ENCODE peak calls at places on chromosome 21, in ten cellular contexts. One of them, this sample, is unnamed.

GRCh38 chr21:38242036-38242435 is 14.8 kb upstream of the KCNJ15 start:
- DNase-seq in HFFc6: no peak
- DNase-seq in H7: no peak
- DNase-seq in osteocyte: no peak
- DNase-seq in K562: no peak
- DNase-seq in NCI-H510A treated with DMSO at 0.1 percent for 48 hours: no peak
- DNase-seq in WTC11: no peak
- DNase-seq in activated CD4-positive, alpha-beta T cell treated with anti-CD3 and anti-CD28 coated beads for 4 hours: no peak
- DNase-seq in type B pancreatic cell: no peak
- DNase-seq in stimulated activated CD4-positive, alpha-beta T cell treated with anti-CD3 and anti-CD28 coated beads, Interleukin-1b, Interleukin-23, amount 100 ng/mL, for 1 hour: no peak
- DNase-seq in this sample: no peak

GRCh38 chr21:39022901-39023693 is 160.2 kb downstream of the PSMG1 start:
- DNase-seq in HFFc6: no peak
- DNase-seq in H7: peak
- DNase-seq in osteocyte: no peak
- DNase-seq in K562: no peak
- DNase-seq in NCI-H510A treated with DMSO at 0.1 percent for 48 hours: no peak
- DNase-seq in WTC11: no peak
- DNase-seq in activated CD4-positive, alpha-beta T cell treated with anti-CD3 and anti-CD28 coated beads for 4 hours: no peak
- DNase-seq in type B pancreatic cell: no peak
- DNase-seq in stimulated activated CD4-positive, alpha-beta T cell treated with anti-CD3 and anti-CD28 coated beads, Interleukin-1b, Interleukin-23, amount 100 ng/mL, for 1 hour: no peak
- DNase-seq in this sample: peak

GRCh38 chr21:39387461-39388037 is 38.7 kb upstream of the HMGN1 start:
- DNase-seq in HFFc6: peak
- DNase-seq in H7: peak
- DNase-seq in osteocyte: peak
- DNase-seq in K562: peak
- DNase-seq in NCI-H510A treated with DMSO at 0.1 percent for 48 hours: peak
- DNase-seq in WTC11: peak
- DNase-seq in activated CD4-positive, alpha-beta T cell treated with anti-CD3 and anti-CD28 coated beads for 4 hours: peak
- DNase-seq in type B pancreatic cell: peak
- DNase-seq in stimulated activated CD4-positive, alpha-beta T cell treated with anti-CD3 and anti-CD28 coated beads, Interleukin-1b, Interleukin-23, amount 100 ng/mL, for 1 hour: peak
- DNase-seq in this sample: peak

GRCh38 chr21:39527067-39527595 is 75.4 kb downstream of the SH3BGR start:
- DNase-seq in HFFc6: no peak
- DNase-seq in H7: no peak
- DNase-seq in osteocyte: no peak
- DNase-seq in K562: no peak
- DNase-seq in NCI-H510A treated with DMSO at 0.1 percent for 48 hours: no peak
- DNase-seq in WTC11: no peak
- DNase-seq in activated CD4-positive, alpha-beta T cell treated with anti-CD3 and anti-CD28 coated beads for 4 hours: no peak
- DNase-seq in type B pancreatic cell: no peak
- DNase-seq in stimulated activated CD4-positive, alpha-beta T cell treated with anti-CD3 and anti-CD28 coated beads, Interleukin-1b, Interleukin-23, amount 100 ng/mL, for 1 hour: no peak
- DNase-seq in this sample: no peak

GRCh38 chr21:42798106-42798505 is 81.2 kb downstream of the WDR4 start:
- DNase-seq in HFFc6: no peak
- DNase-seq in H7: no peak
- DNase-seq in osteocyte: no peak
- DNase-seq in K562: no peak
- DNase-seq in NCI-H510A treated with DMSO at 0.1 percent for 48 hours: no peak
- DNase-seq in WTC11: no peak
- DNase-seq in activated CD4-positive, alpha-beta T cell treated with anti-CD3 and anti-CD28 coated beads for 4 hours: no peak
- DNase-seq in type B pancreatic cell: no peak
- DNase-seq in stimulated activated CD4-positive, alpha-beta T cell treated with anti-CD3 and anti-CD28 coated beads, Interleukin-1b, Interleukin-23, amount 100 ng/mL, for 1 hour: no peak
- DNase-seq in this sample: no peak

GRCh38 chr21:17513214-17514123 is 626 bp downstream of the CXADR start:
- DNase-seq in HFFc6: no peak
- DNase-seq in H7: peak
- DNase-seq in osteocyte: no peak
- DNase-seq in K562: peak
- DNase-seq in NCI-H510A treated with DMSO at 0.1 percent for 48 hours: peak
- DNase-seq in WTC11: peak
- DNase-seq in activated CD4-positive, alpha-beta T cell treated with anti-CD3 and anti-CD28 coated beads for 4 hours: peak
- DNase-seq in type B pancreatic cell: peak
- DNase-seq in stimulated activated CD4-positive, alpha-beta T cell treated with anti-CD3 and anti-CD28 coated beads, Interleukin-1b, Interleukin-23, amount 100 ng/mL, for 1 hour: no peak
- DNase-seq in this sample: peak

GRCh38 chr21:43938751-43939442 is 73.2 kb upstream of the TRAPPC10 start:
- DNase-seq in HFFc6: no peak
- DNase-seq in H7: peak
- DNase-seq in osteocyte: no peak
- DNase-seq in K562: peak
- DNase-seq in NCI-H510A treated with DMSO at 0.1 percent for 48 hours: peak
- DNase-seq in WTC11: peak
- DNase-seq in activated CD4-positive, alpha-beta T cell treated with anti-CD3 and anti-CD28 coated beads for 4 hours: peak
- DNase-seq in type B pancreatic cell: peak
- DNase-seq in stimulated activated CD4-positive, alpha-beta T cell treated with anti-CD3 and anti-CD28 coated beads, Interleukin-1b, Interleukin-23, amount 100 ng/mL, for 1 hour: peak
- DNase-seq in this sample: peak

GRCh38 chr21:18041012-18041411 is 203.6 kb upstream of the CHODL start:
- DNase-seq in HFFc6: no peak
- DNase-seq in H7: peak
- DNase-seq in osteocyte: no peak
- DNase-seq in K562: no peak
- DNase-seq in NCI-H510A treated with DMSO at 0.1 percent for 48 hours: no peak
- DNase-seq in WTC11: peak
- DNase-seq in activated CD4-positive, alpha-beta T cell treated with anti-CD3 and anti-CD28 coated beads for 4 hours: no peak
- DNase-seq in type B pancreatic cell: no peak
- DNase-seq in stimulated activated CD4-positive, alpha-beta T cell treated with anti-CD3 and anti-CD28 coated beads, Interleukin-1b, Interleukin-23, amount 100 ng/mL, for 1 hour: no peak
- DNase-seq in this sample: peak

GRCh38 chr21:34603002-34603709 is 11.8 kb downstream of the RCAN1 start:
- DNase-seq in HFFc6: peak
- DNase-seq in H7: peak
- DNase-seq in osteocyte: peak
- DNase-seq in K562: peak
- DNase-seq in NCI-H510A treated with DMSO at 0.1 percent for 48 hours: peak
- DNase-seq in WTC11: peak
- DNase-seq in activated CD4-positive, alpha-beta T cell treated with anti-CD3 and anti-CD28 coated beads for 4 hours: peak
- DNase-seq in type B pancreatic cell: peak
- DNase-seq in stimulated activated CD4-positive, alpha-beta T cell treated with anti-CD3 and anti-CD28 coated beads, Interleukin-1b, Interleukin-23, amount 100 ng/mL, for 1 hour: no peak
- DNase-seq in this sample: peak

GRCh38 chr21:46268371-46268770 is 17.0 kb downstream of the MCM3AP start:
- DNase-seq in HFFc6: no peak
- DNase-seq in H7: no peak
- DNase-seq in osteocyte: no peak
- DNase-seq in K562: no peak
- DNase-seq in NCI-H510A treated with DMSO at 0.1 percent for 48 hours: no peak
- DNase-seq in WTC11: no peak
- DNase-seq in activated CD4-positive, alpha-beta T cell treated with anti-CD3 and anti-CD28 coated beads for 4 hours: no peak
- DNase-seq in type B pancreatic cell: no peak
- DNase-seq in stimulated activated CD4-positive, alpha-beta T cell treated with anti-CD3 and anti-CD28 coated beads, Interleukin-1b, Interleukin-23, amount 100 ng/mL, for 1 hour: no peak
- DNase-seq in this sample: no peak

GRCh38 chr21:37342046-37342632 is 24.4 kb upstream of the DYRK1A start:
- DNase-seq in HFFc6: no peak
- DNase-seq in H7: no peak
- DNase-seq in osteocyte: no peak
- DNase-seq in K562: no peak
- DNase-seq in NCI-H510A treated with DMSO at 0.1 percent for 48 hours: no peak
- DNase-seq in WTC11: no peak
- DNase-seq in activated CD4-positive, alpha-beta T cell treated with anti-CD3 and anti-CD28 coated beads for 4 hours: no peak
- DNase-seq in type B pancreatic cell: no peak
- DNase-seq in stimulated activated CD4-positive, alpha-beta T cell treated with anti-CD3 and anti-CD28 coated beads, Interleukin-1b, Interleukin-23, amount 100 ng/mL, for 1 hour: no peak
- DNase-seq in this sample: no peak

GRCh38 chr21:22062472-22063139 is 1064.4 kb downstream of the NCAM2 start:
- DNase-seq in HFFc6: no peak
- DNase-seq in H7: no peak
- DNase-seq in osteocyte: no peak
- DNase-seq in K562: no peak
- DNase-seq in NCI-H510A treated with DMSO at 0.1 percent for 48 hours: no peak
- DNase-seq in WTC11: no peak
- DNase-seq in activated CD4-positive, alpha-beta T cell treated with anti-CD3 and anti-CD28 coated beads for 4 hours: no peak
- DNase-seq in type B pancreatic cell: no peak
- DNase-seq in stimulated activated CD4-positive, alpha-beta T cell treated with anti-CD3 and anti-CD28 coated beads, Interleukin-1b, Interleukin-23, amount 100 ng/mL, for 1 hour: no peak
- DNase-seq in this sample: no peak

GRCh38 chr21:30676737-30677136 is 34.1 kb downstream of the KRTAP20-3 start:
- DNase-seq in HFFc6: no peak
- DNase-seq in H7: no peak
- DNase-seq in osteocyte: no peak
- DNase-seq in K562: no peak
- DNase-seq in NCI-H510A treated with DMSO at 0.1 percent for 48 hours: no peak
- DNase-seq in WTC11: no peak
- DNase-seq in activated CD4-positive, alpha-beta T cell treated with anti-CD3 and anti-CD28 coated beads for 4 hours: no peak
- DNase-seq in type B pancreatic cell: no peak
- DNase-seq in stimulated activated CD4-positive, alpha-beta T cell treated with anti-CD3 and anti-CD28 coated beads, Interleukin-1b, Interleukin-23, amount 100 ng/mL, for 1 hour: no peak
- DNase-seq in this sample: no peak

GRCh38 chr21:45450741-45451740 is 46.1 kb downstream of the COL18A1 start:
- DNase-seq in HFFc6: no peak
- DNase-seq in H7: no peak
- DNase-seq in osteocyte: no peak
- DNase-seq in K562: no peak
- DNase-seq in NCI-H510A treated with DMSO at 0.1 percent for 48 hours: no peak
- DNase-seq in WTC11: no peak
- DNase-seq in activated CD4-positive, alpha-beta T cell treated with anti-CD3 and anti-CD28 coated beads for 4 hours: no peak
- DNase-seq in type B pancreatic cell: no peak
- DNase-seq in stimulated activated CD4-positive, alpha-beta T cell treated with anti-CD3 and anti-CD28 coated beads, Interleukin-1b, Interleukin-23, amount 100 ng/mL, for 1 hour: no peak
- DNase-seq in this sample: no peak

GRCh38 chr21:31618696-31619430 is 40.6 kb upstream of the SOD1 start:
- DNase-seq in HFFc6: no peak
- DNase-seq in H7: no peak
- DNase-seq in osteocyte: no peak
- DNase-seq in K562: no peak
- DNase-seq in NCI-H510A treated with DMSO at 0.1 percent for 48 hours: no peak
- DNase-seq in WTC11: no peak
- DNase-seq in activated CD4-positive, alpha-beta T cell treated with anti-CD3 and anti-CD28 coated beads for 4 hours: no peak
- DNase-seq in type B pancreatic cell: no peak
- DNase-seq in stimulated activated CD4-positive, alpha-beta T cell treated with anti-CD3 and anti-CD28 coated beads, Interleukin-1b, Interleukin-23, amount 100 ng/mL, for 1 hour: no peak
- DNase-seq in this sample: no peak

GRCh38 chr21:40373760-40374159 is 473.2 kb downstream of the DSCAM start:
- DNase-seq in HFFc6: peak
- DNase-seq in H7: no peak
- DNase-seq in osteocyte: no peak
- DNase-seq in K562: no peak
- DNase-seq in NCI-H510A treated with DMSO at 0.1 percent for 48 hours: no peak
- DNase-seq in WTC11: no peak
- DNase-seq in activated CD4-positive, alpha-beta T cell treated with anti-CD3 and anti-CD28 coated beads for 4 hours: no peak
- DNase-seq in type B pancreatic cell: no peak
- DNase-seq in stimulated activated CD4-positive, alpha-beta T cell treated with anti-CD3 and anti-CD28 coated beads, Interleukin-1b, Interleukin-23, amount 100 ng/mL, for 1 hour: no peak
- DNase-seq in this sample: no peak

GRCh38 chr21:14120091-14120734 is 90.5 kb downstream of the LIPI start:
- DNase-seq in HFFc6: peak
- DNase-seq in H7: peak
- DNase-seq in osteocyte: no peak
- DNase-seq in K562: peak
- DNase-seq in NCI-H510A treated with DMSO at 0.1 percent for 48 hours: peak
- DNase-seq in WTC11: peak
- DNase-seq in activated CD4-positive, alpha-beta T cell treated with anti-CD3 and anti-CD28 coated beads for 4 hours: no peak
- DNase-seq in type B pancreatic cell: no peak
- DNase-seq in stimulated activated CD4-positive, alpha-beta T cell treated with anti-CD3 and anti-CD28 coated beads, Interleukin-1b, Interleukin-23, amount 100 ng/mL, for 1 hour: no peak
- DNase-seq in this sample: peak

GRCh38 chr21:44529011-44529421 is 11.0 kb downstream of the KRTAP10-1 start:
- DNase-seq in HFFc6: no peak
- DNase-seq in H7: peak
- DNase-seq in osteocyte: no peak
- DNase-seq in K562: no peak
- DNase-seq in NCI-H510A treated with DMSO at 0.1 percent for 48 hours: no peak
- DNase-seq in WTC11: peak
- DNase-seq in activated CD4-positive, alpha-beta T cell treated with anti-CD3 and anti-CD28 coated beads for 4 hours: no peak
- DNase-seq in type B pancreatic cell: peak
- DNase-seq in stimulated activated CD4-positive, alpha-beta T cell treated with anti-CD3 and anti-CD28 coated beads, Interleukin-1b, Interleukin-23, amount 100 ng/mL, for 1 hour: no peak
- DNase-seq in this sample: no peak

GRCh38 chr21:29888437-29888836 is 51.4 kb downstream of the GRIK1 start:
- DNase-seq in HFFc6: no peak
- DNase-seq in H7: no peak
- DNase-seq in osteocyte: no peak
- DNase-seq in K562: no peak
- DNase-seq in NCI-H510A treated with DMSO at 0.1 percent for 48 hours: no peak
- DNase-seq in WTC11: no peak
- DNase-seq in activated CD4-positive, alpha-beta T cell treated with anti-CD3 and anti-CD28 coated beads for 4 hours: no peak
- DNase-seq in type B pancreatic cell: no peak
- DNase-seq in stimulated activated CD4-positive, alpha-beta T cell treated with anti-CD3 and anti-CD28 coated beads, Interleukin-1b, Interleukin-23, amount 100 ng/mL, for 1 hour: no peak
- DNase-seq in this sample: no peak

GRCh38 chr21:35585878-35586277 is 474.4 kb downstream of the SETD4 start:
- DNase-seq in HFFc6: no peak
- DNase-seq in H7: no peak
- DNase-seq in osteocyte: no peak
- DNase-seq in K562: no peak
- DNase-seq in NCI-H510A treated with DMSO at 0.1 percent for 48 hours: no peak
- DNase-seq in WTC11: no peak
- DNase-seq in activated CD4-positive, alpha-beta T cell treated with anti-CD3 and anti-CD28 coated beads for 4 hours: no peak
- DNase-seq in type B pancreatic cell: no peak
- DNase-seq in stimulated activated CD4-positive, alpha-beta T cell treated with anti-CD3 and anti-CD28 coated beads, Interleukin-1b, Interleukin-23, amount 100 ng/mL, for 1 hour: no peak
- DNase-seq in this sample: no peak

GRCh38 chr21:36773111-36773510 is 74.2 kb downstream of the SIM2 start:
- DNase-seq in HFFc6: peak
- DNase-seq in H7: no peak
- DNase-seq in osteocyte: no peak
- DNase-seq in K562: no peak
- DNase-seq in NCI-H510A treated with DMSO at 0.1 percent for 48 hours: peak
- DNase-seq in WTC11: no peak
- DNase-seq in activated CD4-positive, alpha-beta T cell treated with anti-CD3 and anti-CD28 coated beads for 4 hours: no peak
- DNase-seq in type B pancreatic cell: no peak
- DNase-seq in stimulated activated CD4-positive, alpha-beta T cell treated with anti-CD3 and anti-CD28 coated beads, Interleukin-1b, Interleukin-23, amount 100 ng/mL, for 1 hour: no peak
- DNase-seq in this sample: no peak

GRCh38 chr21:45403825-45404725 is 890 bp upstream of the COL18A1 start:
- DNase-seq in HFFc6: no peak
- DNase-seq in H7: peak
- DNase-seq in osteocyte: no peak
- DNase-seq in K562: no peak
- DNase-seq in NCI-H510A treated with DMSO at 0.1 percent for 48 hours: no peak
- DNase-seq in WTC11: peak
- DNase-seq in activated CD4-positive, alpha-beta T cell treated with anti-CD3 and anti-CD28 coated beads for 4 hours: no peak
- DNase-seq in type B pancreatic cell: no peak
- DNase-seq in stimulated activated CD4-positive, alpha-beta T cell treated with anti-CD3 and anti-CD28 coated beads, Interleukin-1b, Interleukin-23, amount 100 ng/mL, for 1 hour: no peak
- DNase-seq in this sample: peak

GRCh38 chr21:20999567-21000169 is 1.5 kb downstream of the NCAM2 start:
- DNase-seq in HFFc6: peak
- DNase-seq in H7: peak
- DNase-seq in osteocyte: no peak
- DNase-seq in K562: peak
- DNase-seq in NCI-H510A treated with DMSO at 0.1 percent for 48 hours: peak
- DNase-seq in WTC11: peak
- DNase-seq in activated CD4-positive, alpha-beta T cell treated with anti-CD3 and anti-CD28 coated beads for 4 hours: no peak
- DNase-seq in type B pancreatic cell: no peak
- DNase-seq in stimulated activated CD4-positive, alpha-beta T cell treated with anti-CD3 and anti-CD28 coated beads, Interleukin-1b, Interleukin-23, amount 100 ng/mL, for 1 hour: no peak
- DNase-seq in this sample: peak

GRCh38 chr21:45164124-45164511 is 89.7 kb downstream of the ADARB1 start:
- DNase-seq in HFFc6: no peak
- DNase-seq in H7: peak
- DNase-seq in osteocyte: no peak
- DNase-seq in K562: no peak
- DNase-seq in NCI-H510A treated with DMSO at 0.1 percent for 48 hours: no peak
- DNase-seq in WTC11: no peak
- DNase-seq in activated CD4-positive, alpha-beta T cell treated with anti-CD3 and anti-CD28 coated beads for 4 hours: no peak
- DNase-seq in type B pancreatic cell: peak
- DNase-seq in stimulated activated CD4-positive, alpha-beta T cell treated with anti-CD3 and anti-CD28 coated beads, Interleukin-1b, Interleukin-23, amount 100 ng/mL, for 1 hour: no peak
- DNase-seq in this sample: no peak

GRCh38 chr21:32558131-32558530 is 27.2 kb downstream of the TCP10L start:
- DNase-seq in HFFc6: no peak
- DNase-seq in H7: no peak
- DNase-seq in osteocyte: no peak
- DNase-seq in K562: no peak
- DNase-seq in NCI-H510A treated with DMSO at 0.1 percent for 48 hours: no peak
- DNase-seq in WTC11: no peak
- DNase-seq in activated CD4-positive, alpha-beta T cell treated with anti-CD3 and anti-CD28 coated beads for 4 hours: no peak
- DNase-seq in type B pancreatic cell: no peak
- DNase-seq in stimulated activated CD4-positive, alpha-beta T cell treated with anti-CD3 and anti-CD28 coated beads, Interleukin-1b, Interleukin-23, amount 100 ng/mL, for 1 hour: no peak
- DNase-seq in this sample: peak

GRCh38 chr21:37407719-37408455 is 41.3 kb downstream of the DYRK1A start:
- DNase-seq in HFFc6: peak
- DNase-seq in H7: no peak
- DNase-seq in osteocyte: no peak
- DNase-seq in K562: no peak
- DNase-seq in NCI-H510A treated with DMSO at 0.1 percent for 48 hours: no peak
- DNase-seq in WTC11: no peak
- DNase-seq in activated CD4-positive, alpha-beta T cell treated with anti-CD3 and anti-CD28 coated beads for 4 hours: no peak
- DNase-seq in type B pancreatic cell: no peak
- DNase-seq in stimulated activated CD4-positive, alpha-beta T cell treated with anti-CD3 and anti-CD28 coated beads, Interleukin-1b, Interleukin-23, amount 100 ng/mL, for 1 hour: no peak
- DNase-seq in this sample: no peak

GRCh38 chr21:25563399-25564116 is 43.7 kb downstream of the MRPL39 start:
- DNase-seq in HFFc6: no peak
- DNase-seq in H7: no peak
- DNase-seq in osteocyte: no peak
- DNase-seq in K562: no peak
- DNase-seq in NCI-H510A treated with DMSO at 0.1 percent for 48 hours: no peak
- DNase-seq in WTC11: no peak
- DNase-seq in activated CD4-positive, alpha-beta T cell treated with anti-CD3 and anti-CD28 coated beads for 4 hours: no peak
- DNase-seq in type B pancreatic cell: no peak
- DNase-seq in stimulated activated CD4-positive, alpha-beta T cell treated with anti-CD3 and anti-CD28 coated beads, Interleukin-1b, Interleukin-23, amount 100 ng/mL, for 1 hour: no peak
- DNase-seq in this sample: no peak

GRCh38 chr21:41458121-41458520 is 32.1 kb downstream of the MX1 start:
- DNase-seq in HFFc6: no peak
- DNase-seq in H7: no peak
- DNase-seq in osteocyte: no peak
- DNase-seq in K562: no peak
- DNase-seq in NCI-H510A treated with DMSO at 0.1 percent for 48 hours: no peak
- DNase-seq in WTC11: no peak
- DNase-seq in activated CD4-positive, alpha-beta T cell treated with anti-CD3 and anti-CD28 coated beads for 4 hours: no peak
- DNase-seq in type B pancreatic cell: no peak
- DNase-seq in stimulated activated CD4-positive, alpha-beta T cell treated with anti-CD3 and anti-CD28 coated beads, Interleukin-1b, Interleukin-23, amount 100 ng/mL, for 1 hour: no peak
- DNase-seq in this sample: no peak

This sample was measured in endodermal cell.